ENCODE peak calls at places on chromosomes 12 and 14, in seven cellular contexts. Y, F, N, D, Z, O and U are unnamed samples.

GRCh38 chr14:102749833-102750775 is 27.1 kb upstream of the TRAF3 start:
- DNase-seq in Y (no peak), F (no peak), N (no peak), D (no peak), Z (no peak), O (no peak), U (no peak)

GRCh38 chr12:2239376-2240010 is 186.7 kb downstream of the CACNA1C start:
- DNase-seq in Y (no peak), F (no peak), N (peak), D (no peak), Z (no peak), O (peak), U (peak)

GRCh38 chr12:106541201-106541600 is 41.6 kb upstream of the RFX4 start:
- DNase-seq in Y (no peak), F (no peak), N (no peak), D (no peak), Z (no peak), O (no peak), U (no peak)

GRCh38 chr12:3670083-3670620 is 82.8 kb downstream of the CRACR2A start:
- DNase-seq in Y (no peak), F (no peak), N (no peak), D (no peak), Z (no peak), O (no peak), U (no peak)

GRCh38 chr14:96104469-96105057 is 65.4 kb downstream of the C14orf132 start:
- DNase-seq in Y (no peak), F (no peak), N (no peak), D (no peak), Z (no peak), O (peak), U (peak)

GRCh38 chr14:21768116-21768874 is 94.7 kb upstream of the OR4E1 start:
- DNase-seq in Y (peak), F (no peak), N (no peak), D (no peak), Z (no peak), O (peak), U (peak)

GRCh38 chr14:68780358-68781160 is 12.3 kb downstream of the ZFP36L1 start:
- DNase-seq in Y (no peak), F (peak), N (no peak), D (peak), Z (no peak), O (peak), U (peak)

GRCh38 chr12:76069339-76069738 is 15.1 kb downstream of the NAP1L1 start:
- DNase-seq in Y (no peak), F (no peak), N (no peak), D (no peak), Z (no peak), O (no peak), U (no peak)

GRCh38 chr12:122878780-122879612 is 16.9 kb downstream of the VPS37B start:
- DNase-seq in Y (no peak), F (no peak), N (no peak), D (no peak), Z (no peak), O (no peak), U (no peak)

GRCh38 chr12:19131020-19131431 is 1.5 kb downstream of the PLEKHA5 start:
- DNase-seq in Y (no peak), F (no peak), N (no peak), D (no peak), Z (no peak), O (peak), U (peak)

GRCh38 chr12:25130741-25131188 is 64.2 kb downstream of the DNAI7 start:
- DNase-seq in Y (no peak), F (no peak), N (peak), D (no peak), Z (no peak), O (peak), U (peak)

GRCh38 chr12:30692470-30692869 is 3.2 kb downstream of the IPO8 start:
- DNase-seq in Y (no peak), F (no peak), N (no peak), D (no peak), Z (no peak), O (peak), U (peak)

GRCh38 chr14:89336338-89336737 is 80.7 kb downstream of the FOXN3 start:
- DNase-seq in Y (no peak), F (no peak), N (no peak), D (no peak), Z (no peak), O (no peak), U (no peak)

GRCh38 chr12:3473171-3473570 is 17.8 kb upstream of the PRMT8 start:
- DNase-seq in Y (no peak), F (no peak), N (no peak), D (no peak), Z (no peak), O (no peak), U (no peak)

GRCh38 chr12:16573652-16574077 is 32.3 kb downstream of the LMO3 start:
- DNase-seq in Y (no peak), F (no peak), N (no peak), D (no peak), Z (no peak), O (peak), U (peak)

GRCh38 chr14:102754370-102755262 is 22.6 kb upstream of the TRAF3 start:
- DNase-seq in Y (no peak), F (no peak), N (no peak), D (no peak), Z (no peak), O (no peak), U (no peak)